ENCODE peak calls at places on chromosomes 2 and 18, in four cellular contexts. D is coronary artery, C is cardiac muscle cell, U is tibial nerve. Q is an unnamed sample.
A peak's percentile ranks its signal among the peaks of the same experiment; 100 is the strongest.

GRCh38 chr2:27489118-27489497 is 435 bp downstream of the IFT172 start:
- DNase-seq in D (no peak), C (peak; percentile 5), U (no peak), Q (no peak)

GRCh38 chr2:149258531-149258930 is 71.9 kb upstream of the LYPD6 start:
- DNase-seq in D (no peak), C (no peak), U (no peak), Q (no peak)

GRCh38 chr2:41932241-41933034 is 115.4 kb upstream of the PKDCC start:
- DNase-seq in D (peak; percentile 89), C (peak; percentile 60), U (peak; percentile 83), Q (no peak)

GRCh38 chr2:21928292-21928691 is 804.5 kb downstream of the TDRD15 start:
- DNase-seq in D (no peak), C (no peak), U (no peak), Q (no peak)

GRCh38 chr2:10889741-10890215 is 22.0 kb upstream of the KCNF1 start:
- DNase-seq in D (peak; percentile 59), C (no peak), U (no peak), Q (no peak)

GRCh38 chr2:207683879-207684627 is 27.4 kb upstream of the CCNYL1 start:
- DNase-seq in D (no peak), C (no peak), U (no peak), Q (peak; percentile 45)

GRCh38 chr2:68839260-68839833 is 31.9 kb downstream of the BMP10 start:
- DNase-seq in D (no peak), C (no peak), U (no peak), Q (no peak)

GRCh38 chr2:231189171-231189530 is 9.3 kb upstream of the ARMC9 start:
- DNase-seq in D (no peak), C (no peak), U (no peak), Q (no peak)

GRCh38 chr2:25809646-25810045 is 68.6 kb downstream of the ASXL2 start:
- DNase-seq in D (no peak), C (no peak), U (no peak), Q (no peak)

GRCh38 chr2:200300650-200301314 is 5.7 kb upstream of the SPATS2L start:
- DNase-seq in D (no peak), C (no peak), U (no peak), Q (peak; percentile 92)

DNA sequence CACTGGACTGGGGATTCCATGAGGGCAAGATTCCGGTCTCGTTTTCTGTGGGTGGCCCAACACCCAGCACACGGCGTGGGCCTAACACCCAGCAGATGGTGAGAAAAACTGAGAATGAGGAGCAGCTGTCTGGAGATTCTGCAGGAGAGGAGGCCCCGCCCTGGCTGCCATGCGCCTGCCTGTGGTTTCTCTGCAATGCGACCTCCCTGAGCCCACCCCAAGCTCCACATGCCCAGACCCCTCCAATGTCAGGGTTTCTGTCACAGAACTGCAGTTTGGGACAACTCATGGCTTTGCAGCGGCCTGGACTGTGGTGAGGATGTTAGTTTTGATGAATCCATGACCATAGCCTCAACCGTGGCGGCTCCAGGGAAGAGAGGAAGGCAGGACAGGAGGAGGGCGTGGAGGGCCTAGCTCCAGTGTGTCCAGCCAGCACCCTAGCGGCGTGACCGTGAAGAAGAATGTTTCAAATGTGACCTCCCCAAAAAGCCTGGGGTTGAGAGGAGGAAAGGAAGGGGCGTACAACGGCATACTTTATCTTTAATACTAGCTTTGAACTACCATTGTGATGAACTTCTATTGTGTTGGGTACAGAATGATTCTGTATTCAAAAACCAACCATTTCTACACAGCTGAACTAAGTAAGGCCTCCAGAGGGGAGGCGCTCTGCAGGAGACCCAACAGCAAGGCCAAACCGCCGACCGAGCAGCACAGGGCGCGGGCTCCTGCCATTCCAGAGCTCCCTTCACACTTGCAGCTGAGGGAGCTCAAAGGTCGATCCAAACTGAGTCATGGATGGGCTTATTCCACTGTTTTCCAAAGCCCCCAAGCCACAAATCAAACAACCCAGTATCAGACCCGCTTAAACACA is 3.4 kb downstream of the PXDN start:
- DNase-seq in D (no peak), C (no peak), U (no peak), Q (no peak)
- H3K27ac ChIP-seq in D (peak overlapping the region; percentile 59), C (no peak overlapping the region), U (no peak overlapping the region), Q (no peak overlapping the region)

DNA sequence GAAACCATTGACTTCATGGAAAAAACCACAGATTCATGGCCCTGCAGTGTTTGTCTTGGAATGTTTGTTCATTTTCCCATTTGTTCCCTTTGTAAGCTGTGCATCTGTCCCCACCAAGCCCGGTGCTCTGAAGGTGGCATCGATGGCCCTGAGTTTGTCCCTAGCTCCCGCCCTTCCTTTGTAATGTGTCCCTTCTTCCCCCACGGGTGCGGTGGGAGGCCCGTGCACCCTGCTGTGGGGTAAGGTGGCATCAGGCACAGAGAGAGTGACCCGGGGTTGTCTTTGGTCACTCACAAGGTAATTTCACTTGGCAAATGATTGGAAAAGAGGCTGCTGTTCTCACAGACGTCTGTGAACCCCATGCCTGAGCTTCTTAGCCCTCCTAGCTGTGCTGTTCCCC is 28.7 kb downstream of the KLHL29 start:
- DNase-seq in D (peak; percentile 61), C (no peak), U (no peak), Q (no peak)
- H3K27ac ChIP-seq in D (no peak overlapping the region), C (no peak overlapping the region), U (peak overlapping the region; percentile 78), Q (no peak overlapping the region)

GRCh38 chr2:108418416-108418815 is 30.6 kb upstream of the GCC2 start:
- DNase-seq in D (no peak), C (no peak), U (no peak), Q (no peak)

GRCh38 chr2:108423067-108423466 is 25.9 kb upstream of the GCC2 start:
- DNase-seq in D (no peak), C (no peak), U (no peak), Q (no peak)

GRCh38 chr2:108428286-108429009 is 20.6 kb upstream of the GCC2 start:
- DNase-seq in D (no peak), C (no peak), U (no peak), Q (no peak)

DNA sequence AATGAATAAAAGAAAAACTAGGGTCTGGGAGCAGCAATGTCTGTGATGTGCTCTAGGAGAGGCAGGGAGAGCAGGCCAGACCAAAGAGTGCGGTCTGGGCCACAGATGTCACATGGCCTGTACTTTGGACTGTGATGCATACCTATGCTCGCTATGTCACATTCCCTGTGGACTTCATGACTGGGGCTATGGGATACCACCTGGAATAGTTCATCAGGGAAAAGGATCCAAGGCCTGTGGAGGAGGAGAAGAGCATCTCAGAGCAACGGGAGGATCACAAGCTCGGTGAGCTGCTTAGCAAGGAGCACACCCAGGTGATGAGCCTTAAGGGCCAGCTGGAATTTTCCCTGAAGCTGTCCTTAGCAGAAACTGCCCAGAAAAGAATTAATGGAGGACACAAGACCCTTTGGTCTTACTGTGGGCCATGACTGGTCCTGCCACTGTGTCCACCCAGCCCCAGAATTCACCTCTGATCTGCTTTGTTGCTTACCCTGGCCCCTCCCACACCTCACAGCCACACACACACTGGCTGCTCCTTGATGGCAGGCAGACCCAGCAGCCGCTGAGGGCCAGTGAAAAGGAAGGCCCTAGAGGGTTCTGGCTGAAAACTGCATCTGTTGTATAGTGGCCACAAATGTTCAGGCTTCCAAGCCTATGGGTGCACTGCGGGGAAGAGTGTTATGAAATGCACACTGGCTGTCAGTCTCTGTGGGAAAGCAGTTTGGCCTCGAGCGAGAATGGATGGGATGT is 25.3 kb upstream of the GCC2 start:
- DNase-seq in D (no peak), C (no peak), U (no peak), Q (no peak)
- H3K27ac ChIP-seq in D (no peak overlapping the region), C (no peak overlapping the region), U (no peak overlapping the region), Q (no peak overlapping the region)

GRCh38 chr18:4108016-4108415 is 347.1 kb downstream of the DLGAP1 start:
- DNase-seq in D (no peak), C (no peak), U (no peak), Q (no peak)

GRCh38 chr18:4106407-4107033 is 348.6 kb downstream of the DLGAP1 start:
- DNase-seq in D (no peak), C (peak; percentile 70), U (peak; percentile 78), Q (no peak)

GRCh38 chr18:4107049-4107459 is 348.1 kb downstream of the DLGAP1 start:
- DNase-seq in D (no peak), C (no peak), U (no peak), Q (no peak)
- H3K27ac ChIP-seq in D (no peak overlapping the region), C (no peak overlapping the region), U (peak overlapping the region; percentile 13), Q (no peak overlapping the region)

GRCh38 chr2:111142101-111142500 is 21.4 kb downstream of the BCL2L11 start:
- DNase-seq in D (no peak), C (no peak), U (no peak), Q (no peak)

GRCh38 chr2:111143107-111143886 is 22.6 kb downstream of the BCL2L11 start:
- DNase-seq in D (no peak), C (no peak), U (no peak), Q (no peak)

GRCh38 chr2:111148225-111148873 is 27.6 kb downstream of the BCL2L11 start:
- DNase-seq in D (no peak), C (no peak), U (no peak), Q (no peak)

GRCh38 chr2:111145951-111146350 is 25.2 kb downstream of the BCL2L11 start:
- DNase-seq in D (no peak), C (no peak), U (no peak), Q (no peak)

DNA sequence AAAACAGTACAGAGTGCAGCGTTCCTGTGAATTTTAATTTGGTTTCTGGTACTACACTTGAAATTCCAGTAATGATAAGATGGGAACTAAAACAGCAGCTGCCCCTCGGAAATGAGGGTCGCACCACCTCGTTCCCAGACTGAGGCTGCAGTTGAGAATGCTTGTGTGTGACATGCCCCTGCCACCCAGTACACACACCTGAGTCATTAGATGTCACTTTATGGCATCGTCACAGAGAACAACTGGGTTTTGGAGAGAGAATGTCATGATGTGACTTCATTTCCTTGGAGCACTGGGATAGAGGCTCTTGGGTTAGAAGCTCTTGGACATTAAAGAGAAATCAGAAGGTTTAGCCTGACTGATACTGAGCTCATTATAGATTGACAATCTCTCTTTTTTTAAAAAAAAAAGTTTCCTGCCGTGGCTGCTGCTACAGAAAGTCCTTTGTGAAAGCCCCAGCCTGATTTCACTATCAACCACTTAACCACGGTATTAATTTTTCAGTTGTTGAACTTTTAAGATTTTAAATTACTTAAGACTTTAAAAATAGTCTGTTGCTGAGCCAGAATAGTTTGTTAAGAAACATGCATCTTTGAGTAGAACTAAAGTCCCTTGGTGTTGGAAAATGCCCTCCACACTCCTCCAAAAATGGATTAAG is 24.5 kb downstream of the BCL2L11 start:
- DNase-seq in D (no peak), C (no peak), U (no peak), Q (no peak)
- H3K27ac ChIP-seq in D (no peak overlapping the region), C (peak overlapping the region; percentile 21), U (no peak overlapping the region), Q (no peak overlapping the region)

GRCh38 chr2:47271054-47272000 is 116.2 kb upstream of the STPG4 start:
- DNase-seq in D (no peak), C (no peak), U (no peak), Q (no peak)

GRCh38 chr2:47270421-47270820 is 115.3 kb upstream of the STPG4 start:
- DNase-seq in D (no peak), C (no peak), U (no peak), Q (no peak)

GRCh38 chr2:47272905-47273758 is 118.0 kb upstream of the STPG4 start:
- DNase-seq in D (no peak), C (peak; percentile 26), U (no peak), Q (no peak)

GRCh38 chr2:47274054-47274779 is 119.1 kb upstream of the STPG4 start:
- DNase-seq in D (no peak), C (no peak), U (no peak), Q (no peak)

GRCh38 chr2:47272031-47272864 is 117.1 kb upstream of the STPG4 start:
- DNase-seq in D (peak; percentile 79), C (peak; percentile 66), U (peak; percentile 29), Q (no peak)
- H3K27ac ChIP-seq in D (peak overlapping the region; percentile 83), C (no peak overlapping the region), U (peak overlapping the region; percentile 89), Q (peak overlapping the region; percentile 98)